ENCODE peak calls at places on chromosomes 2 and 18, in nine cellular contexts. One of them, this sample, is unnamed.

GRCh38 chr18:2424420-2424819 is 146.9 kb downstream of the METTL4 start:
- DNase-seq in pancreas: no peak
- DNase-seq in lower lobe of right lung: no peak
- DNase-seq in cardiac muscle cell: no peak
- DNase-seq in upper lobe of right lung: no peak
- DNase-seq in CD4-positive, alpha-beta T cell: no peak
- DNase-seq in transverse colon: no peak
- DNase-seq in Peyer's patch: no peak
- DNase-seq in body of pancreas: no peak
- DNase-seq in this sample: no peak

GRCh38 chr18:36281941-36282340 is 15.6 kb upstream of the FHOD3 start:
- DNase-seq in pancreas: no peak
- DNase-seq in lower lobe of right lung: no peak
- DNase-seq in cardiac muscle cell: peak; percentile 22
- DNase-seq in upper lobe of right lung: no peak
- DNase-seq in CD4-positive, alpha-beta T cell: no peak
- DNase-seq in transverse colon: no peak
- DNase-seq in Peyer's patch: no peak
- DNase-seq in body of pancreas: no peak
- DNase-seq in this sample: no peak

GRCh38 chr2:17822452-17823117 is 6.3 kb downstream of the MSGN1 start:
- DNase-seq in pancreas: no peak
- DNase-seq in lower lobe of right lung: no peak
- DNase-seq in cardiac muscle cell: no peak
- DNase-seq in upper lobe of right lung: no peak
- DNase-seq in CD4-positive, alpha-beta T cell: no peak
- DNase-seq in transverse colon: no peak
- DNase-seq in Peyer's patch: no peak
- DNase-seq in body of pancreas: no peak
- DNase-seq in this sample: no peak

GRCh38 chr2:200786423-200786822 is 25.3 kb upstream of the BZW1 start:
- DNase-seq in pancreas: no peak
- DNase-seq in lower lobe of right lung: no peak
- DNase-seq in cardiac muscle cell: peak; percentile 42
- DNase-seq in upper lobe of right lung: no peak
- DNase-seq in CD4-positive, alpha-beta T cell: no peak
- DNase-seq in transverse colon: no peak
- DNase-seq in Peyer's patch: no peak
- DNase-seq in body of pancreas: no peak
- DNase-seq in this sample: peak; percentile 17

GRCh38 chr2:217685255-217685605 is 317.6 kb downstream of the TNS1 start:
- DNase-seq in pancreas: no peak
- DNase-seq in lower lobe of right lung: peak; percentile 66
- DNase-seq in cardiac muscle cell: peak; percentile 92
- DNase-seq in upper lobe of right lung: peak; percentile 66
- DNase-seq in CD4-positive, alpha-beta T cell: no peak
- DNase-seq in transverse colon: peak; percentile 29
- DNase-seq in Peyer's patch: peak; percentile 64
- DNase-seq in body of pancreas: peak; percentile 13
- DNase-seq in this sample: peak; percentile 92

GRCh38 chr18:3995476-3996102 is 459.5 kb downstream of the DLGAP1 start:
- DNase-seq in pancreas: peak; percentile 29
- DNase-seq in lower lobe of right lung: no peak
- DNase-seq in cardiac muscle cell: peak; percentile 78
- DNase-seq in upper lobe of right lung: no peak
- DNase-seq in CD4-positive, alpha-beta T cell: peak; percentile 38
- DNase-seq in transverse colon: peak; percentile 56
- DNase-seq in Peyer's patch: peak; percentile 70
- DNase-seq in body of pancreas: peak; percentile 61
- DNase-seq in this sample: peak; percentile 22

GRCh38 chr2:65424391-65424790 is 8.0 kb downstream of the SPRED2 start:
- DNase-seq in pancreas: no peak
- DNase-seq in lower lobe of right lung: no peak
- DNase-seq in cardiac muscle cell: no peak
- DNase-seq in upper lobe of right lung: no peak
- DNase-seq in CD4-positive, alpha-beta T cell: no peak
- DNase-seq in transverse colon: no peak
- DNase-seq in Peyer's patch: no peak
- DNase-seq in body of pancreas: no peak
- DNase-seq in this sample: no peak

GRCh38 chr2:218397502-218398436 is 1.9 kb upstream of the CTDSP1 start:
- DNase-seq in pancreas: peak; percentile 84
- DNase-seq in lower lobe of right lung: peak; percentile 89
- DNase-seq in cardiac muscle cell: peak; percentile 92
- DNase-seq in upper lobe of right lung: peak; percentile 91
- DNase-seq in CD4-positive, alpha-beta T cell: peak; percentile 46
- DNase-seq in transverse colon: peak; percentile 82
- DNase-seq in Peyer's patch: peak; percentile 88
- DNase-seq in body of pancreas: peak; percentile 80
- DNase-seq in this sample: peak; percentile 88

GRCh38 chr18:70359071-70359470 is 70.2 kb downstream of the SOCS6 start:
- DNase-seq in pancreas: no peak
- DNase-seq in lower lobe of right lung: no peak
- DNase-seq in cardiac muscle cell: no peak
- DNase-seq in upper lobe of right lung: no peak
- DNase-seq in CD4-positive, alpha-beta T cell: no peak
- DNase-seq in transverse colon: no peak
- DNase-seq in Peyer's patch: no peak
- DNase-seq in body of pancreas: no peak
- DNase-seq in this sample: no peak

GRCh38 chr2:52821631-52822030 is 946.0 kb upstream of the CHAC2 start:
- DNase-seq in pancreas: no peak
- DNase-seq in lower lobe of right lung: no peak
- DNase-seq in cardiac muscle cell: peak; percentile 0
- DNase-seq in upper lobe of right lung: no peak
- DNase-seq in CD4-positive, alpha-beta T cell: no peak
- DNase-seq in transverse colon: no peak
- DNase-seq in Peyer's patch: no peak
- DNase-seq in body of pancreas: no peak
- DNase-seq in this sample: no peak

GRCh38 chr2:126849991-126850535 is 48.6 kb upstream of the TEX51 start:
- DNase-seq in pancreas: no peak
- DNase-seq in lower lobe of right lung: no peak
- DNase-seq in cardiac muscle cell: no peak
- DNase-seq in upper lobe of right lung: no peak
- DNase-seq in CD4-positive, alpha-beta T cell: no peak
- DNase-seq in transverse colon: no peak
- DNase-seq in Peyer's patch: no peak
- DNase-seq in body of pancreas: no peak
- DNase-seq in this sample: no peak

GRCh38 chr2:239260546-239261327 is 140.1 kb downstream of the HDAC4 start:
- DNase-seq in pancreas: no peak
- DNase-seq in lower lobe of right lung: no peak
- DNase-seq in cardiac muscle cell: no peak
- DNase-seq in upper lobe of right lung: no peak
- DNase-seq in CD4-positive, alpha-beta T cell: no peak
- DNase-seq in transverse colon: peak; percentile 6
- DNase-seq in Peyer's patch: peak; percentile 37
- DNase-seq in body of pancreas: peak; percentile 5
- DNase-seq in this sample: no peak

DNA sequence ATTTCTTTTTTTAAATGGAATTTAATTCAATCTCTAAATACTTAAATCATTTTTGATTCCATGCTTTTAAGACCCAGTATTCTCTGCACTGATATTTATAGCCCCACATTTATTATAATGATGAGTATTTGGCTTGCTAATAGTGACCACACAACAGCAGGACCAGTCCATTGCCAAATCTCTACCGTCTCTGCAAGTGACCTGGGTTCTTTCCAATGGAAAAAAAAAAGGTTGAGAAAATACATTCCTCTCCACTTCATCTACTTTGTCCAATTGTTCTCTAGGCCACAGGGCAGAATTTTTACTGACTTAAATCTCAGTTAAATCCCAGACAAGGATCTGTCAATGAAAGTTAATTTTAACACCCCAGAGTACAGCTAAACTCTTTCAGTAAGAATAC is 20.5 kb downstream of the GRB14 start:
- DNase-seq in pancreas: no peak
- DNase-seq in lower lobe of right lung: no peak
- DNase-seq in cardiac muscle cell: no peak
- DNase-seq in upper lobe of right lung: no peak
- DNase-seq in CD4-positive, alpha-beta T cell: no peak
- DNase-seq in transverse colon: no peak
- DNase-seq in Peyer's patch: no peak
- DNase-seq in body of pancreas: no peak
- DNase-seq in this sample: no peak
- H3K27ac ChIP-seq in pancreas: no peak overlapping the region
- H3K27ac ChIP-seq in lower lobe of right lung: no peak overlapping the region
- H3K27ac ChIP-seq in cardiac muscle cell: no peak overlapping the region
- H3K27ac ChIP-seq in upper lobe of right lung: no peak overlapping the region
- H3K27ac ChIP-seq in CD4-positive, alpha-beta T cell: no peak overlapping the region
- H3K27ac ChIP-seq in transverse colon: no peak overlapping the region
- H3K27ac ChIP-seq in Peyer's patch: no peak overlapping the region
- H3K27ac ChIP-seq in body of pancreas: no peak overlapping the region
- H3K27ac ChIP-seq in this sample: no peak overlapping the region

GRCh38 chr2:152189622-152190495 is 14.3 kb upstream of the STAM2 start:
- DNase-seq in pancreas: no peak
- DNase-seq in lower lobe of right lung: no peak
- DNase-seq in cardiac muscle cell: peak; percentile 84
- DNase-seq in upper lobe of right lung: no peak
- DNase-seq in CD4-positive, alpha-beta T cell: no peak
- DNase-seq in transverse colon: peak; percentile 35
- DNase-seq in Peyer's patch: peak; percentile 58
- DNase-seq in body of pancreas: peak; percentile 32
- DNase-seq in this sample: peak; percentile 60
- TF ChIP-seq CTCF in pancreas: peak; percentile 7
- TF ChIP-seq CTCF in lower lobe of right lung: peak; percentile 74
- TF ChIP-seq CTCF in cardiac muscle cell: peak; percentile 87
- TF ChIP-seq CTCF in upper lobe of right lung: peak; percentile 82
- TF ChIP-seq CTCF in CD4-positive, alpha-beta T cell: peak; percentile 24
- TF ChIP-seq CTCF in transverse colon: peak; percentile 76
- TF ChIP-seq CTCF in Peyer's patch: no peak
- TF ChIP-seq CTCF in body of pancreas: peak; percentile 69
- TF ChIP-seq CTCF in this sample: peak; percentile 90

GRCh38 chr2:205708231-205708631 is 25.9 kb downstream of the NRP2 start:
- DNase-seq in pancreas: no peak
- DNase-seq in lower lobe of right lung: no peak
- DNase-seq in cardiac muscle cell: peak; percentile 66
- DNase-seq in upper lobe of right lung: no peak
- DNase-seq in CD4-positive, alpha-beta T cell: no peak
- DNase-seq in transverse colon: no peak
- DNase-seq in Peyer's patch: no peak
- DNase-seq in body of pancreas: no peak
- DNase-seq in this sample: no peak

GRCh38 chr2:205706769-205707375 is 24.6 kb downstream of the NRP2 start:
- DNase-seq in pancreas: no peak
- DNase-seq in lower lobe of right lung: peak; percentile 72
- DNase-seq in cardiac muscle cell: peak; percentile 89
- DNase-seq in upper lobe of right lung: no peak
- DNase-seq in CD4-positive, alpha-beta T cell: peak; percentile 25
- DNase-seq in transverse colon: peak; percentile 58
- DNase-seq in Peyer's patch: peak; percentile 86
- DNase-seq in body of pancreas: no peak
- DNase-seq in this sample: no peak

GRCh38 chr2:205703471-205703870 is 21.2 kb downstream of the NRP2 start:
- DNase-seq in pancreas: no peak
- DNase-seq in lower lobe of right lung: no peak
- DNase-seq in cardiac muscle cell: no peak
- DNase-seq in upper lobe of right lung: no peak
- DNase-seq in CD4-positive, alpha-beta T cell: no peak
- DNase-seq in transverse colon: no peak
- DNase-seq in Peyer's patch: no peak
- DNase-seq in body of pancreas: no peak
- DNase-seq in this sample: no peak

GRCh38 chr2:205704101-205704741 is 21.9 kb downstream of the NRP2 start:
- DNase-seq in pancreas: no peak
- DNase-seq in lower lobe of right lung: no peak
- DNase-seq in cardiac muscle cell: peak; percentile 54
- DNase-seq in upper lobe of right lung: no peak
- DNase-seq in CD4-positive, alpha-beta T cell: no peak
- DNase-seq in transverse colon: peak; percentile 41
- DNase-seq in Peyer's patch: no peak
- DNase-seq in body of pancreas: no peak
- DNase-seq in this sample: no peak

DNA sequence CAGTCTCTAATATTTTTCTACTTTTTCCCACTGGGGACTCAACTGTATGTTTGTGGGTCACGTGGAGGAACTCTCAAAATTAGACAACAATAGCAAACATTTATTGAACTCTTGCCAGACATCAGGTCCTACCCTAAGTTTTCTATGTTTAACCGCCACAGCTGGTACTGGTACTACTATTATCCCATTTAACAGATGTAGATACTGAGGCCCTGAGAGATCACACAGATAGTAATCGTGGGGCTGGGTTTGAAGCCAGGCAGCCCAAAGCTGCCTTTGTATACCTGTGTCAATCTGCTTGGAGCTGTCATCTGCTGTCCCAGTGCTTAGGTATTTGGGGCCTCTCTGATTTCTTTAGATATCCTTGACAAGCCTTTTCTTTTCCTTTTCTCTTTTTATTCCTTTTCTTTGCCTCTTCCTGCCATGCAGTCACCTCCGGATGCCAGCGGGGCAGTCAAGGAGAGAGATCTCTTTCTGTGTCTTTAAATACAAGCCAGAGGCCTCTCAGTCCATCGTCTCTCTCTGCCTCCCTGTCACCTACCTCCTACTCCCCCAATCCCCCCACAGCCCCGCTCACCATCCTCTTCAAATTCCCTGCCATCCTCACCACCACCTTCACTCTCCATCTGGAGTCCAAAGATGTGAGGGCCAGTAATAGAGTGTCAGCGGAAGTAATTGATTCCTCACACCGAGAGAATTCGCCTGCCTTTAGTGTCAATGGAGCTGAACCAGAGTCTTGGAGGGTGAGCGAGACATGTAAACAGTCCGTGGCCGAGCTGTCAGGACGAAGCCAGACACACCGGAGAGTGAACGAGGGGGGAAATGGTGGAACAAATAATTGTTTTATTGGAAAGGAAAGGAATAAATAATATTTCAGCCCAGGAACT is 23.5 kb downstream of the NRP2 start:
- DNase-seq in pancreas: no peak
- DNase-seq in lower lobe of right lung: no peak
- DNase-seq in cardiac muscle cell: no peak
- DNase-seq in upper lobe of right lung: no peak
- DNase-seq in CD4-positive, alpha-beta T cell: no peak
- DNase-seq in transverse colon: no peak
- DNase-seq in Peyer's patch: no peak
- DNase-seq in body of pancreas: no peak
- DNase-seq in this sample: no peak
- H3K27ac ChIP-seq in pancreas: no peak overlapping the region
- H3K27ac ChIP-seq in lower lobe of right lung: peak overlapping the region; percentile 73
- H3K27ac ChIP-seq in cardiac muscle cell: no peak overlapping the region
- H3K27ac ChIP-seq in upper lobe of right lung: peak overlapping the region; percentile 15
- H3K27ac ChIP-seq in CD4-positive, alpha-beta T cell: no peak overlapping the region
- H3K27ac ChIP-seq in transverse colon: peak overlapping the region; percentile 88
- H3K27ac ChIP-seq in Peyer's patch: peak overlapping the region; percentile 80
- H3K27ac ChIP-seq in body of pancreas: no peak overlapping the region
- H3K27ac ChIP-seq in this sample: no peak overlapping the region

DNA sequence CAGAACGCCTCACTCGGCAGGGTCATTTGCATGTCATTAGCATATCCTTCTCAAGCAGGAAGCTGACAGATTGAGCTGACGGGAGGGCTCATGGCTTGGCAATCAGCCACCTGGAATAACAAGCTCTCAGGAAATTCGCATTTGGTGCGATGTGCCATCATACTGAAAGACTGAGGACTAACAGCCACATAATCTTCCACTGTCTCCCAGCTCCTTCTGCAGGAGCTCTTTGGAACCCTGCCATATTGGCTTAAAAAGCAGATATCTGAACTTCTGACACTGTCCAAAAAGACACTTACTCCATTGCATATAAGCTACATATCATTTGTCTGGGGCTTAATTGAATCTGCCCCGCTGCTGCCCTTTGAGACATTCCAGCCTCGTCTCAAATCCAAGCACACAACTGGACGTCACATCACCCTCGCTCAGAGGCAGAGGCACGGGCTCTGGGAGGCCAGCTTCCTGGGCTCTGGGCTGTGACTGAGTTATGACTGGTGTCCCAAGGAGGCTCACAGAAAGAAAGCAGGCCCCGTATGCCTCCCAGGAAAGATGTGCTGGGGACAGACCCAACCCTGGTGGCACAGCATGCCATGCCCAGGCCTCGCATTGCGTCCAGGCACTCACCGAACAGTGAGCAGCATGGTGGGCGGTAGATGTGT is 228.1 kb downstream of the ATAD2B start:
- DNase-seq in pancreas: no peak
- DNase-seq in lower lobe of right lung: no peak
- DNase-seq in cardiac muscle cell: peak; percentile 67
- DNase-seq in upper lobe of right lung: no peak
- DNase-seq in CD4-positive, alpha-beta T cell: no peak
- DNase-seq in transverse colon: no peak
- DNase-seq in Peyer's patch: peak; percentile 42
- DNase-seq in body of pancreas: no peak
- DNase-seq in this sample: no peak
- TF ChIP-seq CTCF in pancreas: no peak
- TF ChIP-seq CTCF in lower lobe of right lung: no peak
- TF ChIP-seq CTCF in cardiac muscle cell: no peak
- TF ChIP-seq CTCF in upper lobe of right lung: no peak
- TF ChIP-seq CTCF in CD4-positive, alpha-beta T cell: no peak
- TF ChIP-seq CTCF in transverse colon: no peak
- TF ChIP-seq CTCF in Peyer's patch: no peak
- TF ChIP-seq CTCF in body of pancreas: no peak
- TF ChIP-seq CTCF in this sample: no peak

This sample was measured in RWPE1.